ENCODE peak calls at places on chromosomes 2 and 18, in four cellular contexts. S, K, J and G are unnamed samples.

GRCh38 chr2:144230057-144230451 is 289.9 kb downstream of the ZEB2 start:
- DNase-seq in S (no peak), K (no peak), J (no peak), G (no peak)

GRCh38 chr18:52499646-52500045 is 159.6 kb downstream of the DCC start:
- DNase-seq in S (no peak), K (no peak), J (no peak), G (no peak)

GRCh38 chr2:8488001-8488738 is 193.7 kb upstream of the ID2 start:
- DNase-seq in S (no peak), K (no peak), J (no peak), G (no peak)

GRCh38 chr2:75428627-75429026 is 132.1 kb downstream of the EVA1A start:
- DNase-seq in S (no peak), K (no peak), J (peak; percentile 48), G (no peak)

GRCh38 chr2:235666240-235666781 is 172.5 kb downstream of the AGAP1 start:
- DNase-seq in S (no peak), K (no peak), J (peak; percentile 81), G (peak; percentile 55)

GRCh38 chr2:215002500-215002899 is 135.9 kb downstream of the ABCA12 start:
- DNase-seq in S (no peak), K (no peak), J (no peak), G (no peak)

GRCh38 chr18:24212939-24213338 is 74.1 kb downstream of the CABYR start:
- DNase-seq in S (no peak), K (no peak), J (no peak), G (no peak)

GRCh38 chr2:147416099-147416498 is 428.7 kb upstream of the ACVR2A start:
- DNase-seq in S (no peak), K (no peak), J (no peak), G (no peak)

GRCh38 chr2:136490100-136490499 is 275.2 kb upstream of the THSD7B start:
- DNase-seq in S (no peak), K (no peak), J (no peak), G (no peak)

DNA sequence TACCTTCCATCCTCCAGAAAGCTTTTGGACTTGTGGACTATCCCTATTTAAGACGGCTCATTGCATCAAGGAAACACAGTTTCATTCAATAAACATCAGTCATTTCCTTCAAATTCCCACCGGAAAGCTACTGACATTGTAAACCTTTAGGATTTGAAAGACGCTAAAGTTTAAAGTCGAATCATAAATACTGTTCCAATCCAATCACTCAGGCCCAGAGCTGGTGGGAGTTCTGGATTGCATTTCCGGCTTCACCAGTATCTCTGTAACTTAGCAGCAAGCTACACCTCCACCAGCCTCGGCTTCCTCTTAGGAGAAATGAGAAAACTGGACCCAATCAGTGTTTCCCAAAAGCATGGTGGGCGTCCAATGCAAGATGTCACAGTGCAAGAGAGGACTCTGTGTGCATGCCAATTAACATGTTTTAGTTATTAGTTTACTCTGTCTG is 1.6 kb downstream of the WDFY1 start:
- DNase-seq in S (no peak), K (no peak), J (no peak), G (peak; percentile 27)
- H3K27ac ChIP-seq in S (peak overlapping the region; percentile 93), K (peak overlapping the region; percentile 93), J (no peak overlapping the region), G (peak overlapping the region; percentile 94)

GRCh38 chr2:121977326-121977725 is 221.9 kb downstream of the TSN start:
- DNase-seq in S (no peak), K (no peak), J (no peak), G (no peak)
- H3K27ac ChIP-seq in S (no peak overlapping the region), K (no peak overlapping the region), J (no peak overlapping the region), G (no peak overlapping the region)

GRCh38 chr2:71483246-71483645 is 29.9 kb downstream of the DYSF start:
- DNase-seq in S (no peak), K (no peak), J (no peak), G (no peak)

GRCh38 chr2:71482055-71482454 is 28.7 kb downstream of the DYSF start:
- DNase-seq in S (no peak), K (no peak), J (peak; percentile 79), G (no peak)

GRCh38 chr2:71486881-71487640 is 33.7 kb downstream of the DYSF start:
- DNase-seq in S (no peak), K (no peak), J (no peak), G (no peak)

GRCh38 chr2:71481111-71481510 is 27.8 kb downstream of the DYSF start:
- DNase-seq in S (no peak), K (no peak), J (no peak), G (no peak)

GRCh38 chr2:71484354-71484753 is 31.0 kb downstream of the DYSF start:
- DNase-seq in S (no peak), K (no peak), J (no peak), G (no peak)
- H3K27ac ChIP-seq in S (no peak overlapping the region), K (no peak overlapping the region), J (no peak overlapping the region), G (no peak overlapping the region)

DNA sequence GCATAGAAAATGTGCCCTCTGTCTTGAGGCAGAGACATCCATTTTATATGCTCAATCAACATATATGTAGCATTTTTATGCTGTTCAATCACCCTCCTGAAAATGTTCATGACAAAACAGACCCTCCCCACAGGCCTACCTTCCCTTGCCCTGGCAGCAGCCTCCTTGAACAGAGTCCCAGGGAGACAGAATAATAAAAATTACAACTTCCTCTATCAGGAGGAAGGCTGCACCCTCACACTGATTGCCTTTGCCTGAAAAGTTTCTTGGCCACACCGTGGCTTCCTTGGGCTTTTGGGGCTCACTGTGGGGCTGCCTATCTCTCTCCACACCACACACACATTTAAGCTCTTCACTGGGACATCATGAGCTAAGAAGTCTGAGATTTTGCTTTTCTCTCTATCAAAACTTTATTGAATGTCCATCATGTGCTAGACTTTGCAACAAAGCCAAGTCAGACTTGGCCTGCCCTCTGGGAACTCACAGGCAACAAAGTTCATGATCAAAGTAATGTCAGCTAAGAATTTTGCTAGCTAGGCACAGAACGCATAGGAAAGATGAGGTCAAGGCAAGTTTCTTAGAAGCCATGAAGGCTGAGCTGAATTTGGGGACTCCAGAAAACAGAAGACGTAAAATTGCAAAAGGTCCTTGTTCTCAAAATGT is 101.6 kb downstream of the BCL2L11 start:
- DNase-seq in S (no peak), K (no peak), J (no peak), G (no peak)
- H3K27ac ChIP-seq in S (no peak overlapping the region), K (no peak overlapping the region), J (no peak overlapping the region), G (no peak overlapping the region)

GRCh38 chr2:96853321-96853720 is 4.5 kb downstream of the ANKRD39 start:
- DNase-seq in S (peak; percentile 36), K (no peak), J (no peak), G (no peak)

GRCh38 chr2:96859338-96859649 is 1.5 kb upstream of the ANKRD39 start:
- DNase-seq in S (peak; percentile 77), K (peak; percentile 84), J (no peak), G (peak; percentile 80)

GRCh38 chr2:96860065-96861029 is 2.5 kb upstream of the ANKRD39 start:
- DNase-seq in S (peak; percentile 59), K (peak; percentile 68), J (peak; percentile 49), G (peak; percentile 29)

GRCh38 chr2:96859681-96860064 is 1.9 kb upstream of the ANKRD39 start:
- DNase-seq in S (no peak), K (no peak), J (no peak), G (peak; percentile 18)

DNA sequence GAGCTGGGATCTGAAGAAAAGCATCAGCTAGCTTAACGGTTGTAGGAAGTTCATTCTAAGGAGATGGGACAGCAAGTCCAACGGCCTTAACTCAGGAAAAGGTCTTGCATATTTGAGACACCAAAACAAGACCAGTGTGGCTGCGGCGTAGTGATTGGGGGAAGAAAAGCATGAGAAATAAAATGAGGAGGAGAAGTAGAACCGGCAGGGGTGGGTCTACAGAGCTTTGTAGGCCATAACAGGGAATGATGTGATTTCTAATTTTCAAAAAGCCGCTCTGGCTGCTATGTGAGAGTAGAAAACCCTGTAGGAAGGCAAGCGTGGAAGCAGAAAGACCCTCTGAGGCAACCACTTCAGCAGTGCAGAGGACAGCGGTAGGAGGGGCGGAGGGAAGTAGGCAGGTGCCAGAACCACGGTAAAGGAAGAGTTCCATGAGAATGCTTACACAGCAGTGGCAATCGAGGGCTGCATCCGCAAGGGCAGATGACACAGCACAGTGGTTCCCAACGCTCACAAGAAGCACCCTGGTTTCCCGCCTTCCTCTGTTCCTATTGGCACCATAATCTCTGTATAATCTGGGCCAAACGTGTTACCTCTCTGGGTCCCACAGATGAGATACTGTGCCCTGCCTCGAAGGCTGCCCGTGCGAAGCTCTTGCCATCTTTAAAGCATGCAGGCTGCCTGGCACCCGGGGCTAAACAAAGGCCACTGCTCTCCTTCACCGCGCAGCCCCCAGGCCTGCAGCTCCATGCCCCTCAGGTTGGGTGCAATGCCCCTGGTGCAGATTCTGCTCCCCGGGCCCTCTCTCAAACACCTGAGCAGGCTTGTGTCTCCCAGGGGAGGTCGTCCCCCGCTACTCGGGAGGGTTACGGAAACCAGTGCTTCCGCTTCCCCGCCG is 791 bp downstream of the ANKRD39 start:
- DNase-seq in S (peak; percentile 43), K (peak; percentile 79), J (peak; percentile 75), G (peak; percentile 37)
- H3K27ac ChIP-seq in S (peak overlapping the region; percentile 84), K (peak overlapping the region; percentile 61), J (no peak overlapping the region), G (peak overlapping the region; percentile 81)

DNA sequence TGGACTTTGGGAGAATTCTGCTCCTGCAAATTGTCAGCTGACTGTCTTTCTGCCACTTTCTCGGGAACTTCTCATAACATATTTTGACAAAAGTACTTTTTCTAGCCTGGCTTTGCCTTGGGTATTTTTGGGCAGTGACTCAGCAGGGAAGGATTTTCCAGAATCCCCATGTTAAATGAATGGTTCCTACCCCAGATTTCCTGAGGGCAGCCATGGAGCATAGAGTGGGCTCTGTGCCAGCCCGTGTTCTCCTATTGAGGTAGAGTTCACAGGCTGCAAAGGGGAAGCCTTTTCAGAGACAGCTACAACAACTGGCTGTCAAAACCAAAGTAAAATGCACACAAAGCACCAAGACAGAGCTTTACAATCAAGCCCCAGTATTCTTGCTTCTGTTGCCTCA is 59.8 kb downstream of the BMP10 start:
- DNase-seq in S (no peak), K (no peak), J (no peak), G (peak; percentile 45)
- H3K27ac ChIP-seq in S (no peak overlapping the region), K (no peak overlapping the region), J (no peak overlapping the region), G (no peak overlapping the region)